ENCODE peak calls at places on chromosomes 2 and 18, in eight cellular contexts. One of them, this sample, is unnamed.
A peak's percentile ranks its signal among the peaks of the same experiment; 100 is the strongest.

GRCh38 chr18:61394983-61395382 is 61.8 kb downstream of the CDH20 start:
- DNase-seq in stimulated activated CD8-positive, alpha-beta memory T cell treated with anti-CD3 and anti-CD28 coated beads, Interleukin-7, amount 100 ng/mL, for 1 hour: no peak
- DNase-seq in CD8-positive, alpha-beta memory T cell: no peak
- DNase-seq in kidney: no peak
- DNase-seq in stimulated activated CD4-positive, alpha-beta T cell treated with anti-CD3 and anti-CD28 coated beads, Interleukin-15, amount 100 ng/mL, for 1 hour: no peak
- DNase-seq in RPMI8226: no peak
- DNase-seq in heart left ventricle: no peak
- DNase-seq in GM12891: no peak
- DNase-seq in this sample: no peak

GRCh38 chr2:33672896-33673295 is 73.8 kb upstream of the FAM98A start:
- DNase-seq in stimulated activated CD8-positive, alpha-beta memory T cell treated with anti-CD3 and anti-CD28 coated beads, Interleukin-7, amount 100 ng/mL, for 1 hour: no peak
- DNase-seq in CD8-positive, alpha-beta memory T cell: no peak
- DNase-seq in kidney: no peak
- DNase-seq in stimulated activated CD4-positive, alpha-beta T cell treated with anti-CD3 and anti-CD28 coated beads, Interleukin-15, amount 100 ng/mL, for 1 hour: no peak
- DNase-seq in RPMI8226: no peak
- DNase-seq in heart left ventricle: no peak
- DNase-seq in GM12891: no peak
- DNase-seq in this sample: no peak

GRCh38 chr2:217988014-217988839 is 14.6 kb downstream of the TNS1 start:
- DNase-seq in stimulated activated CD8-positive, alpha-beta memory T cell treated with anti-CD3 and anti-CD28 coated beads, Interleukin-7, amount 100 ng/mL, for 1 hour: peak; percentile 36
- DNase-seq in CD8-positive, alpha-beta memory T cell: no peak
- DNase-seq in kidney: peak; percentile 95
- DNase-seq in stimulated activated CD4-positive, alpha-beta T cell treated with anti-CD3 and anti-CD28 coated beads, Interleukin-15, amount 100 ng/mL, for 1 hour: peak; percentile 43
- DNase-seq in RPMI8226: peak; percentile 66
- DNase-seq in heart left ventricle: peak; percentile 86
- DNase-seq in GM12891: peak; percentile 83
- DNase-seq in this sample: peak; percentile 97

GRCh38 chr2:200274116-200275075 is 32.1 kb upstream of the SPATS2L start:
- DNase-seq in stimulated activated CD8-positive, alpha-beta memory T cell treated with anti-CD3 and anti-CD28 coated beads, Interleukin-7, amount 100 ng/mL, for 1 hour: no peak
- DNase-seq in CD8-positive, alpha-beta memory T cell: no peak
- DNase-seq in kidney: no peak
- DNase-seq in stimulated activated CD4-positive, alpha-beta T cell treated with anti-CD3 and anti-CD28 coated beads, Interleukin-15, amount 100 ng/mL, for 1 hour: no peak
- DNase-seq in RPMI8226: no peak
- DNase-seq in heart left ventricle: no peak
- DNase-seq in GM12891: no peak
- DNase-seq in this sample: no peak

GRCh38 chr18:59300676-59301285 is 17.7 kb downstream of the CPLX4 start:
- DNase-seq in stimulated activated CD8-positive, alpha-beta memory T cell treated with anti-CD3 and anti-CD28 coated beads, Interleukin-7, amount 100 ng/mL, for 1 hour: no peak
- DNase-seq in CD8-positive, alpha-beta memory T cell: no peak
- DNase-seq in kidney: no peak
- DNase-seq in stimulated activated CD4-positive, alpha-beta T cell treated with anti-CD3 and anti-CD28 coated beads, Interleukin-15, amount 100 ng/mL, for 1 hour: no peak
- DNase-seq in RPMI8226: no peak
- DNase-seq in heart left ventricle: no peak
- DNase-seq in GM12891: no peak
- DNase-seq in this sample: no peak

GRCh38 chr2:10039658-10040410 is 3.5 kb upstream of the KLF11 start:
- DNase-seq in stimulated activated CD8-positive, alpha-beta memory T cell treated with anti-CD3 and anti-CD28 coated beads, Interleukin-7, amount 100 ng/mL, for 1 hour: no peak
- DNase-seq in CD8-positive, alpha-beta memory T cell: no peak
- DNase-seq in kidney: peak; percentile 72
- DNase-seq in stimulated activated CD4-positive, alpha-beta T cell treated with anti-CD3 and anti-CD28 coated beads, Interleukin-15, amount 100 ng/mL, for 1 hour: no peak
- DNase-seq in RPMI8226: no peak
- DNase-seq in heart left ventricle: no peak
- DNase-seq in GM12891: no peak
- DNase-seq in this sample: no peak

GRCh38 chr18:3179430-3180089 is 40.2 kb downstream of the MYOM1 start:
- DNase-seq in stimulated activated CD8-positive, alpha-beta memory T cell treated with anti-CD3 and anti-CD28 coated beads, Interleukin-7, amount 100 ng/mL, for 1 hour: no peak
- DNase-seq in CD8-positive, alpha-beta memory T cell: no peak
- DNase-seq in kidney: no peak
- DNase-seq in stimulated activated CD4-positive, alpha-beta T cell treated with anti-CD3 and anti-CD28 coated beads, Interleukin-15, amount 100 ng/mL, for 1 hour: no peak
- DNase-seq in RPMI8226: peak; percentile 76
- DNase-seq in heart left ventricle: no peak
- DNase-seq in GM12891: peak; percentile 37
- DNase-seq in this sample: no peak

GRCh38 chr2:171316755-171317337 is 116.9 kb downstream of the METTL8 start:
- DNase-seq in stimulated activated CD8-positive, alpha-beta memory T cell treated with anti-CD3 and anti-CD28 coated beads, Interleukin-7, amount 100 ng/mL, for 1 hour: no peak
- DNase-seq in CD8-positive, alpha-beta memory T cell: no peak
- DNase-seq in kidney: no peak
- DNase-seq in stimulated activated CD4-positive, alpha-beta T cell treated with anti-CD3 and anti-CD28 coated beads, Interleukin-15, amount 100 ng/mL, for 1 hour: no peak
- DNase-seq in RPMI8226: no peak
- DNase-seq in heart left ventricle: no peak
- DNase-seq in GM12891: no peak
- DNase-seq in this sample: no peak

GRCh38 chr18:7000484-7001096 is 117.0 kb downstream of the LAMA1 start:
- DNase-seq in stimulated activated CD8-positive, alpha-beta memory T cell treated with anti-CD3 and anti-CD28 coated beads, Interleukin-7, amount 100 ng/mL, for 1 hour: no peak
- DNase-seq in CD8-positive, alpha-beta memory T cell: no peak
- DNase-seq in kidney: no peak
- DNase-seq in stimulated activated CD4-positive, alpha-beta T cell treated with anti-CD3 and anti-CD28 coated beads, Interleukin-15, amount 100 ng/mL, for 1 hour: no peak
- DNase-seq in RPMI8226: peak; percentile 18
- DNase-seq in heart left ventricle: no peak
- DNase-seq in GM12891: no peak
- DNase-seq in this sample: no peak

GRCh38 chr2:232505805-232506360 is 14.3 kb upstream of the PRSS56 start:
- DNase-seq in stimulated activated CD8-positive, alpha-beta memory T cell treated with anti-CD3 and anti-CD28 coated beads, Interleukin-7, amount 100 ng/mL, for 1 hour: no peak
- DNase-seq in CD8-positive, alpha-beta memory T cell: no peak
- DNase-seq in kidney: no peak
- DNase-seq in stimulated activated CD4-positive, alpha-beta T cell treated with anti-CD3 and anti-CD28 coated beads, Interleukin-15, amount 100 ng/mL, for 1 hour: no peak
- DNase-seq in RPMI8226: no peak
- DNase-seq in heart left ventricle: no peak
- DNase-seq in GM12891: no peak
- DNase-seq in this sample: no peak

GRCh38 chr2:164015328-164016123 is 279.7 kb upstream of the FIGN start:
- DNase-seq in stimulated activated CD8-positive, alpha-beta memory T cell treated with anti-CD3 and anti-CD28 coated beads, Interleukin-7, amount 100 ng/mL, for 1 hour: no peak
- DNase-seq in CD8-positive, alpha-beta memory T cell: no peak
- DNase-seq in kidney: no peak
- DNase-seq in stimulated activated CD4-positive, alpha-beta T cell treated with anti-CD3 and anti-CD28 coated beads, Interleukin-15, amount 100 ng/mL, for 1 hour: no peak
- DNase-seq in RPMI8226: peak; percentile 4
- DNase-seq in heart left ventricle: peak; percentile 25
- DNase-seq in GM12891: peak; percentile 1
- DNase-seq in this sample: peak; percentile 67

GRCh38 chr2:124867247-124867646 is 842.2 kb downstream of the CNTNAP5 start:
- DNase-seq in stimulated activated CD8-positive, alpha-beta memory T cell treated with anti-CD3 and anti-CD28 coated beads, Interleukin-7, amount 100 ng/mL, for 1 hour: no peak
- DNase-seq in CD8-positive, alpha-beta memory T cell: no peak
- DNase-seq in kidney: no peak
- DNase-seq in stimulated activated CD4-positive, alpha-beta T cell treated with anti-CD3 and anti-CD28 coated beads, Interleukin-15, amount 100 ng/mL, for 1 hour: no peak
- DNase-seq in RPMI8226: no peak
- DNase-seq in heart left ventricle: no peak
- DNase-seq in GM12891: no peak
- DNase-seq in this sample: no peak

GRCh38 chr18:34978953-34979608 is 62.1 kb upstream of the MAPRE2 start:
- DNase-seq in stimulated activated CD8-positive, alpha-beta memory T cell treated with anti-CD3 and anti-CD28 coated beads, Interleukin-7, amount 100 ng/mL, for 1 hour: peak; percentile 40
- DNase-seq in CD8-positive, alpha-beta memory T cell: peak; percentile 33
- DNase-seq in kidney: peak; percentile 77
- DNase-seq in stimulated activated CD4-positive, alpha-beta T cell treated with anti-CD3 and anti-CD28 coated beads, Interleukin-15, amount 100 ng/mL, for 1 hour: peak; percentile 44
- DNase-seq in RPMI8226: peak; percentile 68
- DNase-seq in heart left ventricle: peak; percentile 63
- DNase-seq in GM12891: no peak
- DNase-seq in this sample: peak; percentile 71

GRCh38 chr2:50273003-50273402 is 758.9 kb downstream of the NRXN1 start:
- DNase-seq in stimulated activated CD8-positive, alpha-beta memory T cell treated with anti-CD3 and anti-CD28 coated beads, Interleukin-7, amount 100 ng/mL, for 1 hour: no peak
- DNase-seq in CD8-positive, alpha-beta memory T cell: no peak
- DNase-seq in kidney: no peak
- DNase-seq in stimulated activated CD4-positive, alpha-beta T cell treated with anti-CD3 and anti-CD28 coated beads, Interleukin-15, amount 100 ng/mL, for 1 hour: no peak
- DNase-seq in RPMI8226: no peak
- DNase-seq in heart left ventricle: no peak
- DNase-seq in GM12891: no peak
- DNase-seq in this sample: no peak

GRCh38 chr2:30232027-30232800 is 880 bp downstream of the LBH start:
- DNase-seq in stimulated activated CD8-positive, alpha-beta memory T cell treated with anti-CD3 and anti-CD28 coated beads, Interleukin-7, amount 100 ng/mL, for 1 hour: peak; percentile 59
- DNase-seq in CD8-positive, alpha-beta memory T cell: peak; percentile 87
- DNase-seq in kidney: peak; percentile 92
- DNase-seq in stimulated activated CD4-positive, alpha-beta T cell treated with anti-CD3 and anti-CD28 coated beads, Interleukin-15, amount 100 ng/mL, for 1 hour: peak; percentile 49
- DNase-seq in RPMI8226: peak; percentile 18
- DNase-seq in heart left ventricle: peak; percentile 66
- DNase-seq in GM12891: peak; percentile 70
- DNase-seq in this sample: peak; percentile 70

GRCh38 chr2:78293768-78294167 is 731.7 kb upstream of the REG3G start:
- DNase-seq in stimulated activated CD8-positive, alpha-beta memory T cell treated with anti-CD3 and anti-CD28 coated beads, Interleukin-7, amount 100 ng/mL, for 1 hour: no peak
- DNase-seq in CD8-positive, alpha-beta memory T cell: no peak
- DNase-seq in kidney: no peak
- DNase-seq in stimulated activated CD4-positive, alpha-beta T cell treated with anti-CD3 and anti-CD28 coated beads, Interleukin-15, amount 100 ng/mL, for 1 hour: no peak
- DNase-seq in RPMI8226: no peak
- DNase-seq in heart left ventricle: no peak
- DNase-seq in GM12891: no peak
- DNase-seq in this sample: no peak

GRCh38 chr18:24227976-24228660 is 89.3 kb downstream of the CABYR start:
- DNase-seq in stimulated activated CD8-positive, alpha-beta memory T cell treated with anti-CD3 and anti-CD28 coated beads, Interleukin-7, amount 100 ng/mL, for 1 hour: no peak
- DNase-seq in CD8-positive, alpha-beta memory T cell: no peak
- DNase-seq in kidney: no peak
- DNase-seq in stimulated activated CD4-positive, alpha-beta T cell treated with anti-CD3 and anti-CD28 coated beads, Interleukin-15, amount 100 ng/mL, for 1 hour: no peak
- DNase-seq in RPMI8226: no peak
- DNase-seq in heart left ventricle: no peak
- DNase-seq in GM12891: no peak
- DNase-seq in this sample: no peak

GRCh38 chr2:12709207-12709522 is 7.6 kb upstream of the TRIB2 start:
- DNase-seq in stimulated activated CD8-positive, alpha-beta memory T cell treated with anti-CD3 and anti-CD28 coated beads, Interleukin-7, amount 100 ng/mL, for 1 hour: no peak
- DNase-seq in CD8-positive, alpha-beta memory T cell: peak; percentile 71
- DNase-seq in kidney: no peak
- DNase-seq in stimulated activated CD4-positive, alpha-beta T cell treated with anti-CD3 and anti-CD28 coated beads, Interleukin-15, amount 100 ng/mL, for 1 hour: no peak
- DNase-seq in RPMI8226: no peak
- DNase-seq in heart left ventricle: no peak
- DNase-seq in GM12891: no peak
- DNase-seq in this sample: no peak

GRCh38 chr2:23499419-23499818 is 114.4 kb downstream of the KLHL29 start:
- DNase-seq in stimulated activated CD8-positive, alpha-beta memory T cell treated with anti-CD3 and anti-CD28 coated beads, Interleukin-7, amount 100 ng/mL, for 1 hour: no peak
- DNase-seq in CD8-positive, alpha-beta memory T cell: no peak
- DNase-seq in kidney: peak; percentile 41
- DNase-seq in stimulated activated CD4-positive, alpha-beta T cell treated with anti-CD3 and anti-CD28 coated beads, Interleukin-15, amount 100 ng/mL, for 1 hour: no peak
- DNase-seq in RPMI8226: no peak
- DNase-seq in heart left ventricle: no peak
- DNase-seq in GM12891: no peak
- DNase-seq in this sample: no peak

GRCh38 chr2:18473241-18473841 is 87.1 kb downstream of the RDH14 start:
- DNase-seq in stimulated activated CD8-positive, alpha-beta memory T cell treated with anti-CD3 and anti-CD28 coated beads, Interleukin-7, amount 100 ng/mL, for 1 hour: no peak
- DNase-seq in CD8-positive, alpha-beta memory T cell: no peak
- DNase-seq in kidney: no peak
- DNase-seq in stimulated activated CD4-positive, alpha-beta T cell treated with anti-CD3 and anti-CD28 coated beads, Interleukin-15, amount 100 ng/mL, for 1 hour: no peak
- DNase-seq in RPMI8226: no peak
- DNase-seq in heart left ventricle: no peak
- DNase-seq in GM12891: no peak
- DNase-seq in this sample: no peak

GRCh38 chr18:25327631-25328030 is 24.3 kb downstream of the ZNF521 start:
- DNase-seq in stimulated activated CD8-positive, alpha-beta memory T cell treated with anti-CD3 and anti-CD28 coated beads, Interleukin-7, amount 100 ng/mL, for 1 hour: no peak
- DNase-seq in CD8-positive, alpha-beta memory T cell: no peak
- DNase-seq in kidney: no peak
- DNase-seq in stimulated activated CD4-positive, alpha-beta T cell treated with anti-CD3 and anti-CD28 coated beads, Interleukin-15, amount 100 ng/mL, for 1 hour: no peak
- DNase-seq in RPMI8226: no peak
- DNase-seq in heart left ventricle: no peak
- DNase-seq in GM12891: no peak
- DNase-seq in this sample: no peak

GRCh38 chr18:67677489-67677888 is 161.0 kb upstream of the DSEL start:
- DNase-seq in stimulated activated CD8-positive, alpha-beta memory T cell treated with anti-CD3 and anti-CD28 coated beads, Interleukin-7, amount 100 ng/mL, for 1 hour: no peak
- DNase-seq in CD8-positive, alpha-beta memory T cell: no peak
- DNase-seq in kidney: no peak
- DNase-seq in stimulated activated CD4-positive, alpha-beta T cell treated with anti-CD3 and anti-CD28 coated beads, Interleukin-15, amount 100 ng/mL, for 1 hour: no peak
- DNase-seq in RPMI8226: no peak
- DNase-seq in heart left ventricle: no peak
- DNase-seq in GM12891: no peak
- DNase-seq in this sample: no peak

GRCh38 chr2:224440988-224441387 is 39.1 kb upstream of the FAM124B start:
- DNase-seq in stimulated activated CD8-positive, alpha-beta memory T cell treated with anti-CD3 and anti-CD28 coated beads, Interleukin-7, amount 100 ng/mL, for 1 hour: no peak
- DNase-seq in CD8-positive, alpha-beta memory T cell: no peak
- DNase-seq in kidney: no peak
- DNase-seq in stimulated activated CD4-positive, alpha-beta T cell treated with anti-CD3 and anti-CD28 coated beads, Interleukin-15, amount 100 ng/mL, for 1 hour: no peak
- DNase-seq in RPMI8226: no peak
- DNase-seq in heart left ventricle: no peak
- DNase-seq in GM12891: no peak
- DNase-seq in this sample: no peak

GRCh38 chr2:220894069-220894468 is 678.0 kb downstream of the EPHA4 start:
- DNase-seq in stimulated activated CD8-positive, alpha-beta memory T cell treated with anti-CD3 and anti-CD28 coated beads, Interleukin-7, amount 100 ng/mL, for 1 hour: no peak
- DNase-seq in CD8-positive, alpha-beta memory T cell: no peak
- DNase-seq in kidney: no peak
- DNase-seq in stimulated activated CD4-positive, alpha-beta T cell treated with anti-CD3 and anti-CD28 coated beads, Interleukin-15, amount 100 ng/mL, for 1 hour: no peak
- DNase-seq in RPMI8226: no peak
- DNase-seq in heart left ventricle: no peak
- DNase-seq in GM12891: no peak
- DNase-seq in this sample: no peak

GRCh38 chr2:167752734-167753133 is 494.7 kb downstream of the STK39 start:
- DNase-seq in stimulated activated CD8-positive, alpha-beta memory T cell treated with anti-CD3 and anti-CD28 coated beads, Interleukin-7, amount 100 ng/mL, for 1 hour: no peak
- DNase-seq in CD8-positive, alpha-beta memory T cell: no peak
- DNase-seq in kidney: no peak
- DNase-seq in stimulated activated CD4-positive, alpha-beta T cell treated with anti-CD3 and anti-CD28 coated beads, Interleukin-15, amount 100 ng/mL, for 1 hour: no peak
- DNase-seq in RPMI8226: no peak
- DNase-seq in heart left ventricle: no peak
- DNase-seq in GM12891: no peak
- DNase-seq in this sample: no peak

GRCh38 chr2:189338119-189338518 is 103.2 kb upstream of the WDR75 start:
- DNase-seq in stimulated activated CD8-positive, alpha-beta memory T cell treated with anti-CD3 and anti-CD28 coated beads, Interleukin-7, amount 100 ng/mL, for 1 hour: no peak
- DNase-seq in CD8-positive, alpha-beta memory T cell: no peak
- DNase-seq in kidney: no peak
- DNase-seq in stimulated activated CD4-positive, alpha-beta T cell treated with anti-CD3 and anti-CD28 coated beads, Interleukin-15, amount 100 ng/mL, for 1 hour: no peak
- DNase-seq in RPMI8226: no peak
- DNase-seq in heart left ventricle: no peak
- DNase-seq in GM12891: no peak
- DNase-seq in this sample: no peak

GRCh38 chr2:241891315-241891987 is 21.9 kb downstream of the RTP5 start:
- DNase-seq in stimulated activated CD8-positive, alpha-beta memory T cell treated with anti-CD3 and anti-CD28 coated beads, Interleukin-7, amount 100 ng/mL, for 1 hour: no peak
- DNase-seq in CD8-positive, alpha-beta memory T cell: no peak
- DNase-seq in kidney: peak; percentile 71
- DNase-seq in stimulated activated CD4-positive, alpha-beta T cell treated with anti-CD3 and anti-CD28 coated beads, Interleukin-15, amount 100 ng/mL, for 1 hour: no peak
- DNase-seq in RPMI8226: no peak
- DNase-seq in heart left ventricle: no peak
- DNase-seq in GM12891: no peak
- DNase-seq in this sample: no peak

GRCh38 chr18:11570770-11571169 is 38.6 kb upstream of the SLC35G4 start:
- DNase-seq in stimulated activated CD8-positive, alpha-beta memory T cell treated with anti-CD3 and anti-CD28 coated beads, Interleukin-7, amount 100 ng/mL, for 1 hour: no peak
- DNase-seq in CD8-positive, alpha-beta memory T cell: no peak
- DNase-seq in kidney: no peak
- DNase-seq in stimulated activated CD4-positive, alpha-beta T cell treated with anti-CD3 and anti-CD28 coated beads, Interleukin-15, amount 100 ng/mL, for 1 hour: no peak
- DNase-seq in RPMI8226: peak; percentile 35
- DNase-seq in heart left ventricle: no peak
- DNase-seq in GM12891: no peak
- DNase-seq in this sample: no peak

GRCh38 chr2:96917008-96917575 is 47.2 kb upstream of the SEMA4C start:
- DNase-seq in stimulated activated CD8-positive, alpha-beta memory T cell treated with anti-CD3 and anti-CD28 coated beads, Interleukin-7, amount 100 ng/mL, for 1 hour: no peak
- DNase-seq in CD8-positive, alpha-beta memory T cell: no peak
- DNase-seq in kidney: no peak
- DNase-seq in stimulated activated CD4-positive, alpha-beta T cell treated with anti-CD3 and anti-CD28 coated beads, Interleukin-15, amount 100 ng/mL, for 1 hour: no peak
- DNase-seq in RPMI8226: no peak
- DNase-seq in heart left ventricle: no peak
- DNase-seq in GM12891: no peak
- DNase-seq in this sample: peak; percentile 34

GRCh38 chr2:136375017-136375901 is 257.3 kb upstream of the CXCR4 start:
- DNase-seq in stimulated activated CD8-positive, alpha-beta memory T cell treated with anti-CD3 and anti-CD28 coated beads, Interleukin-7, amount 100 ng/mL, for 1 hour: no peak
- DNase-seq in CD8-positive, alpha-beta memory T cell: no peak
- DNase-seq in kidney: no peak
- DNase-seq in stimulated activated CD4-positive, alpha-beta T cell treated with anti-CD3 and anti-CD28 coated beads, Interleukin-15, amount 100 ng/mL, for 1 hour: no peak
- DNase-seq in RPMI8226: no peak
- DNase-seq in heart left ventricle: no peak
- DNase-seq in GM12891: no peak
- DNase-seq in this sample: no peak

GRCh38 chr2:220107380-220107791 is 480.0 kb downstream of the SLC4A3 start:
- DNase-seq in stimulated activated CD8-positive, alpha-beta memory T cell treated with anti-CD3 and anti-CD28 coated beads, Interleukin-7, amount 100 ng/mL, for 1 hour: no peak
- DNase-seq in CD8-positive, alpha-beta memory T cell: no peak
- DNase-seq in kidney: no peak
- DNase-seq in stimulated activated CD4-positive, alpha-beta T cell treated with anti-CD3 and anti-CD28 coated beads, Interleukin-15, amount 100 ng/mL, for 1 hour: no peak
- DNase-seq in RPMI8226: no peak
- DNase-seq in heart left ventricle: no peak
- DNase-seq in GM12891: no peak
- DNase-seq in this sample: no peak

GRCh38 chr18:35917043-35917442 is 55.4 kb upstream of the RMP24 start:
- DNase-seq in stimulated activated CD8-positive, alpha-beta memory T cell treated with anti-CD3 and anti-CD28 coated beads, Interleukin-7, amount 100 ng/mL, for 1 hour: no peak
- DNase-seq in CD8-positive, alpha-beta memory T cell: no peak
- DNase-seq in kidney: no peak
- DNase-seq in stimulated activated CD4-positive, alpha-beta T cell treated with anti-CD3 and anti-CD28 coated beads, Interleukin-15, amount 100 ng/mL, for 1 hour: no peak
- DNase-seq in RPMI8226: no peak
- DNase-seq in heart left ventricle: no peak
- DNase-seq in GM12891: no peak
- DNase-seq in this sample: no peak

This sample was measured in thyroid gland.